ENCODE peak calls at places on chromosomes 12 and 14, in four cellular contexts. One of them, this sample, is unnamed.

GRCh38 chr14:35050652-35051051 is 4.6 kb downstream of the FAM177A1 start:
- DNase-seq in neuronal stem cell: no peak
- DNase-seq in GM13977: no peak
- DNase-seq in HFF-Myc: peak; percentile 20
- DNase-seq in this sample: no peak

GRCh38 chr12:111066744-111067437 is 146.5 kb upstream of the MYL2 start:
- DNase-seq in GM13977: no peak
- DNase-seq in neuronal stem cell: no peak
- DNase-seq in HFF-Myc: no peak
- DNase-seq in this sample: no peak

GRCh38 chr14:22313172-22313801 is 275.7 kb downstream of the DAD1 start:
- DNase-seq in neuronal stem cell: no peak
- DNase-seq in GM13977: no peak
- DNase-seq in HFF-Myc: no peak
- DNase-seq in this sample: no peak

GRCh38 chr14:43778607-43778955 is 728.5 kb downstream of the FSCB start:
- DNase-seq in HFF-Myc: no peak
- DNase-seq in GM13977: no peak
- DNase-seq in neuronal stem cell: no peak
- DNase-seq in this sample: no peak

GRCh38 chr12:108815875-108816594 is 41.3 kb downstream of the SSH1 start:
- DNase-seq in GM13977: no peak
- DNase-seq in HFF-Myc: no peak
- DNase-seq in neuronal stem cell: no peak
- DNase-seq in this sample: no peak

GRCh38 chr14:94048676-94049624 is 22.8 kb downstream of the OTUB2 start:
- DNase-seq in GM13977: no peak
- DNase-seq in neuronal stem cell: no peak
- DNase-seq in HFF-Myc: no peak
- DNase-seq in this sample: no peak

GRCh38 chr12:2944401-2945047 is 14.7 kb upstream of the TEAD4 start:
- DNase-seq in GM13977: peak; percentile 65
- DNase-seq in HFF-Myc: no peak
- DNase-seq in neuronal stem cell: peak; percentile 49
- DNase-seq in this sample: peak; percentile 15

GRCh38 chr12:24911284-24911791 is 37.6 kb downstream of the BCAT1 start:
- DNase-seq in GM13977: no peak
- DNase-seq in HFF-Myc: peak; percentile 59
- DNase-seq in neuronal stem cell: no peak
- DNase-seq in this sample: no peak

GRCh38 chr12:108977360-108977759 is 43.5 kb downstream of the SVOP start:
- DNase-seq in HFF-Myc: no peak
- DNase-seq in neuronal stem cell: no peak
- DNase-seq in GM13977: no peak
- DNase-seq in this sample: no peak

GRCh38 chr14:39175445-39176262 is 600 bp downstream of the PNN start:
- DNase-seq in GM13977: no peak
- DNase-seq in neuronal stem cell: no peak
- DNase-seq in HFF-Myc: no peak
- DNase-seq in this sample: no peak

GRCh38 chr14:52043690-52044089 is 25.2 kb downstream of the NID2 start:
- DNase-seq in neuronal stem cell: no peak
- DNase-seq in HFF-Myc: no peak
- DNase-seq in GM13977: no peak
- DNase-seq in this sample: no peak

GRCh38 chr12:10926263-10926662 is 2.8 kb upstream of the PRH2 start:
- DNase-seq in GM13977: no peak
- DNase-seq in HFF-Myc: no peak
- DNase-seq in neuronal stem cell: no peak
- DNase-seq in this sample: no peak

GRCh38 chr14:77914073-77914721 is 114.3 kb downstream of the ADCK1 start:
- DNase-seq in HFF-Myc: no peak
- DNase-seq in neuronal stem cell: no peak
- DNase-seq in GM13977: no peak
- DNase-seq in this sample: no peak

GRCh38 chr14:22276913-22277816 is 311.9 kb downstream of the DAD1 start:
- DNase-seq in neuronal stem cell: no peak
- DNase-seq in GM13977: peak; percentile 15
- DNase-seq in HFF-Myc: peak; percentile 10
- DNase-seq in this sample: no peak

GRCh38 chr12:129614221-129614885 is 289.5 kb downstream of the TMEM132D start:
- DNase-seq in neuronal stem cell: no peak
- DNase-seq in GM13977: no peak
- DNase-seq in HFF-Myc: no peak
- DNase-seq in this sample: no peak

GRCh38 chr14:74514471-74514932 is 20.9 kb downstream of the ISCA2 start:
- DNase-seq in GM13977: no peak
- DNase-seq in neuronal stem cell: no peak
- DNase-seq in HFF-Myc: no peak
- DNase-seq in this sample: no peak

GRCh38 chr12:119319638-119320037 is 14.9 kb upstream of the CCDC60 start:
- DNase-seq in neuronal stem cell: no peak
- DNase-seq in GM13977: no peak
- DNase-seq in HFF-Myc: no peak
- DNase-seq in this sample: no peak

GRCh38 chr12:56571131-56571530 is 49.5 kb downstream of the RBMS2 start:
- DNase-seq in GM13977: no peak
- DNase-seq in neuronal stem cell: no peak
- DNase-seq in HFF-Myc: no peak
- DNase-seq in this sample: no peak

GRCh38 chr12:6354539-6355393 is 12.9 kb upstream of the TNFRSF1A start:
- DNase-seq in GM13977: no peak
- DNase-seq in HFF-Myc: no peak
- DNase-seq in neuronal stem cell: no peak
- DNase-seq in this sample: no peak

GRCh38 chr14:72443256-72443655 is 450.6 kb downstream of the DPF3 start:
- DNase-seq in neuronal stem cell: no peak
- DNase-seq in HFF-Myc: no peak
- DNase-seq in GM13977: no peak
- DNase-seq in this sample: no peak

GRCh38 chr12:127041985-127042625 is 1224.9 kb upstream of the TMEM132C start:
- DNase-seq in HFF-Myc: no peak
- DNase-seq in neuronal stem cell: no peak
- DNase-seq in GM13977: peak; percentile 30
- DNase-seq in this sample: peak; percentile 88

GRCh38 chr14:104423715-104424405 is 155.7 kb upstream of the C14orf180 start:
- DNase-seq in GM13977: peak; percentile 14
- DNase-seq in neuronal stem cell: no peak
- DNase-seq in HFF-Myc: no peak
- DNase-seq in this sample: no peak

GRCh38 chr12:81417056-81417455 is 339.2 kb downstream of the ACSS3 start:
- DNase-seq in neuronal stem cell: no peak
- DNase-seq in GM13977: no peak
- DNase-seq in HFF-Myc: no peak
- DNase-seq in this sample: no peak

GRCh38 chr14:35261774-35262173 is 30.4 kb upstream of the PSMA6 start:
- DNase-seq in neuronal stem cell: no peak
- DNase-seq in GM13977: no peak
- DNase-seq in HFF-Myc: no peak
- DNase-seq in this sample: no peak